ENCODE peak calls at places on chromosomes 16 and 17, in nine cellular contexts. F, T, R, A, G, E, Q, P and C are unnamed samples.
A peak's percentile ranks its signal among the peaks of the same experiment; 100 is the strongest.

GRCh38 chr16:87235810-87236515 is 81.2 kb downstream of the C16orf95 start:
- DNase-seq in F (no peak), T (no peak), R (no peak), A (no peak), G (no peak), E (no peak), Q (no peak), P (no peak), C (no peak)

GRCh38 chr16:81547919-81548216 is 103.3 kb downstream of the CMIP start:
- DNase-seq in F (no peak), T (no peak), R (no peak), A (no peak), G (no peak), E (no peak), Q (no peak), P (no peak), C (no peak)

GRCh38 chr17:31535581-31535981 is 144.1 kb downstream of the RAB11FIP4 start:
- DNase-seq in F (no peak), T (no peak), R (no peak), A (no peak), G (no peak), E (no peak), Q (no peak), P (peak; percentile 88), C (no peak)

GRCh38 chr16:85528528-85529387 is 84.4 kb upstream of the GSE1 start:
- DNase-seq in F (no peak), T (no peak), R (no peak), A (no peak), G (no peak), E (no peak), Q (no peak), P (no peak), C (no peak)

GRCh38 chr17:21081967-21082366 is 39.2 kb upstream of the USP22 start:
- DNase-seq in F (no peak), T (no peak), R (no peak), A (no peak), G (no peak), E (no peak), Q (no peak), P (no peak), C (no peak)

GRCh38 chr16:88706288-88706964 is at the start of the genes CTU2 and RNF166:
- DNase-seq in F (peak; percentile 91), T (peak; percentile 92), R (peak; percentile 34), A (peak; percentile 94), G (peak; percentile 84), E (peak; percentile 97), Q (peak; percentile 80), P (peak; percentile 98), C (peak; percentile 96)

GRCh38 chr17:32485261-32485955 is 1.4 kb upstream of the CDK5R1 start:
- DNase-seq in F (no peak), T (no peak), R (no peak), A (no peak), G (no peak), E (peak; percentile 31), Q (no peak), P (peak; percentile 72), C (no peak)

GRCh38 chr17:64599187-64599676 is 62.9 kb downstream of the SMURF2 start:
- DNase-seq in F (no peak), T (no peak), R (no peak), A (no peak), G (no peak), E (no peak), Q (no peak), P (peak; percentile 87), C (no peak)

GRCh38 chr16:4347010-4347409 is 4.1 kb downstream of the PAM16 start:
- DNase-seq in F (no peak), T (no peak), R (no peak), A (no peak), G (no peak), E (no peak), Q (no peak), P (no peak), C (no peak)

GRCh38 chr17:30091771-30092170 is 24.8 kb upstream of the NSRP1 start:
- DNase-seq in F (no peak), T (no peak), R (no peak), A (no peak), G (peak; percentile 92), E (no peak), Q (no peak), P (no peak), C (no peak)

GRCh38 chr17:18190629-18191028 is 7.0 kb downstream of the ALKBH5 start:
- DNase-seq in F (no peak), T (no peak), R (no peak), A (no peak), G (no peak), E (no peak), Q (no peak), P (no peak), C (no peak)

GRCh38 chr16:85915125-85915845 is 16.3 kb downstream of the IRF8 start:
- DNase-seq in F (no peak), T (no peak), R (no peak), A (no peak), G (no peak), E (no peak), Q (no peak), P (peak; percentile 76), C (no peak)

GRCh38 chr16:49701867-49702494 is 153.9 kb downstream of the ZNF423 start:
- DNase-seq in F (peak; percentile 53), T (no peak), R (no peak), A (peak; percentile 12), G (no peak), E (peak; percentile 68), Q (peak; percentile 63), P (no peak), C (no peak)

GRCh38 chr17:21252875-21253645 is at the start of gene NATD1:
- DNase-seq in F (peak; percentile 90), T (peak; percentile 81), R (peak; percentile 39), A (peak; percentile 94), G (peak; percentile 78), E (peak; percentile 72), Q (peak; percentile 85), P (peak; percentile 96), C (no peak)

GRCh38 chr16:85428899-85429775 is 184.0 kb upstream of the GSE1 start:
- DNase-seq in F (no peak), T (no peak), R (no peak), A (no peak), G (no peak), E (peak; percentile 33), Q (no peak), P (peak; percentile 68), C (no peak)

GRCh38 chr17:7023576-7024401 is 939 bp downstream of the BCL6B start:
- DNase-seq in F (peak; percentile 94), T (peak; percentile 97), R (no peak), A (peak; percentile 95), G (peak; percentile 70), E (peak; percentile 80), Q (peak; percentile 87), P (peak; percentile 97), C (no peak)

GRCh38 chr17:49038138-49038537 is 41.0 kb downstream of the IGF2BP1 start:
- DNase-seq in F (no peak), T (no peak), R (no peak), A (no peak), G (no peak), E (no peak), Q (no peak), P (no peak), C (no peak)

GRCh38 chr16:3256876-3257465 is 538 bp upstream of the MEFV start:
- DNase-seq in F (no peak), T (no peak), R (no peak), A (no peak), G (peak; percentile 24), E (no peak), Q (no peak), P (no peak), C (no peak)

DNA sequence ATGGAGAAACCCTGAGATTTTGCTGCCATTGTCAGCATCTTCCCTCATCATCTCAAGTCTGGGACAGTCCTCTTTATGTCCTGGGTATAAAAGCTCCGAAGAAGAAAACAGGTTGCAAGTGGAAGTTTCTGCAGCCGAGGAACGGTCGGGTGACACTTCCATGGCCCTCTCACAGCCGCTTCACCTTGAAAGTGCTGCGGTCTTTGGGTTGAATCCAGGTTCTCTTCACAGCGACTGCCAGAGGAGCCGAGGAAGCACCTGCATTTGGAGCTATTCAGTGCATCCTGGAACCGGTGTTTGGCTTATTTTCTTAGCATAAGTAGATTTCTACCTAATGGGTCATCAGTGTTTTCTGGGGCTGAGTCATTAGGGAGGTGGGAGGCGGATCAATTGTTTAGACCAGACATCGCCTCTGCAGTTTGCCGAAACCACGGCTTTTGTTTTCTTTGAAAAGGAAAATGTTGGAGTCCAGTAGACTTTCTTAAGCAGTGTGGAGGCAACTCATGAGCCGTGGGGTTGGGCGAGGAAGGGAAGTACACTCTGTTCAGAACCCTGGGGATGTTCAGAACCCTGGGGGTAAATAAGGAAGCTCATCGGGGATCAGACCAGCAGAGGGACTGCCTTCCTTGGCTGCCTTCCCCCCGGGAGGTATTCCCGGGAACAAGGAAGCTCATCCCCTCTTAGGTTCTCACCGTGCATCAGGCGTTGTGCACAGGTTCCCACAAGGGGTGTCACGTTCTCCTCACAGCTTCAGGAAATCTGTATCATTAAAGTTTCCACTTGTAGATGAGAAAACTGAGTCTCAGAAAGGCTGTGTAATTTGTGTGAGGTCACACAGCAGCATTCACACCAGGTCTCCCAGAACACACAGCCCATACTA is 361.5 kb downstream of the SNX29 start:
- DNase-seq in F (no peak), T (no peak), R (no peak), A (no peak), G (peak; percentile 60), E (no peak), Q (no peak), P (no peak), C (no peak)
- TF ChIP-seq CTCF in F (no peak), T (no peak), R (no peak), A (no peak), G (no peak), E (no peak), Q (no peak), P (no peak), C (no peak)

DNA sequence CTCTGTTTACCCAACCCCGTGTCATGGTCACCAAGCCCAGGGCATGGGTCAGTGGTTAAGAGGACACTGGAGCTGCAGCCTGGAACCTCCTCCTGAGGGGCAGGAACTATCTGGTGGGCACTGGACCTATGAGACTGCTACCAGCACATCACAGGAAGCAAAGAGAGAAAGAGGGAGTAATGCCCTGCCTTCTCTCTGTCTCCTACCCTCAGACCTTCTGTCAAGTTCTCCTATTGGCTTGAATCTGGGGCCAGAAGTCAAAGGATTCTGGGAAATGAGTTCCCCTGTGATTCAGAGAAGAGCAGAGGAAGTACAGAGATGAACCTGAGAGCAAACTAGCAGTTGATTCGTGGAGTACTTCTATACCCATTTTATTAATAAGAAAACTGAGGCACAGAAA is 123.0 kb upstream of the GNAO1 start:
- DNase-seq in F (no peak), T (no peak), R (no peak), A (no peak), G (no peak), E (no peak), Q (no peak), P (no peak), C (no peak)
- TF ChIP-seq CTCF in F (no peak), T (no peak), R (no peak), A (no peak), G (no peak), E (no peak), Q (no peak), P (no peak), C (no peak)

GRCh38 chr17:54426287-54426886 is 474.3 kb upstream of the TOM1L1 start:
- DNase-seq in F (no peak), T (peak; percentile 3), R (no peak), A (no peak), G (no peak), E (no peak), Q (no peak), P (no peak), C (no peak)
- TF ChIP-seq CTCF in F (no peak), T (peak; percentile 73), R (no peak), A (no peak), G (no peak), E (no peak), Q (no peak), P (no peak), C (peak; percentile 11)

GRCh38 chr17:75182569-75183436 is at the start of gene SUMO2:
- DNase-seq in F (peak; percentile 95), T (peak; percentile 98), R (peak; percentile 89), A (peak; percentile 96), G (peak; percentile 94), E (peak; percentile 95), Q (peak; percentile 94), P (peak; percentile 99), C (peak; percentile 99)
- TF ChIP-seq CTCF in F (peak; percentile 35), T (peak; percentile 25), R (peak; percentile 36), A (peak; percentile 54), G (peak; percentile 33), E (no peak), Q (peak; percentile 64), P (no peak), C (peak; percentile 41)